ENCODE peak calls at places on chromosomes 13 and 19, in six cellular contexts. One of them, this sample, is unnamed.

GRCh38 chr13:111861766-111862366 is 205.1 kb upstream of the SOX1 start:
- DNase-seq in H1: peak
- DNase-seq in trophoblast cell: no peak
- DNase-seq in IMR-90: no peak
- DNase-seq in H9: no peak
- DNase-seq in mesenchymal stem cell: no peak
- DNase-seq in this sample: no peak

GRCh38 chr19:43773725-43774102 is 7.1 kb downstream of the KCNN4 start:
- DNase-seq in IMR-90: no peak
- DNase-seq in trophoblast cell: no peak
- DNase-seq in H1: no peak
- DNase-seq in H9: no peak
- DNase-seq in mesenchymal stem cell: no peak
- DNase-seq in this sample: no peak

GRCh38 chr19:38736036-38736412 is 8.2 kb downstream of the CAPN12 start:
- DNase-seq in trophoblast cell: peak
- DNase-seq in IMR-90: no peak
- DNase-seq in H9: peak
- DNase-seq in mesenchymal stem cell: peak
- DNase-seq in H1: peak
- DNase-seq in this sample: no peak

GRCh38 chr13:35894636-35895035 is 236.5 kb downstream of the DCLK1 start:
- DNase-seq in H9: no peak
- DNase-seq in H1: no peak
- DNase-seq in mesenchymal stem cell: no peak
- DNase-seq in IMR-90: peak
- DNase-seq in trophoblast cell: no peak
- DNase-seq in this sample: no peak

GRCh38 chr13:65656740-65657329 is 1573.3 kb downstream of the PCDH9 start:
- DNase-seq in H9: no peak
- DNase-seq in H1: no peak
- DNase-seq in trophoblast cell: no peak
- DNase-seq in mesenchymal stem cell: peak
- DNase-seq in IMR-90: peak
- DNase-seq in this sample: no peak

GRCh38 chr13:100304241-100304640 is 215.3 kb downstream of the PCCA start:
- DNase-seq in H9: no peak
- DNase-seq in H1: no peak
- DNase-seq in mesenchymal stem cell: no peak
- DNase-seq in trophoblast cell: no peak
- DNase-seq in IMR-90: no peak
- DNase-seq in this sample: no peak

GRCh38 chr19:39677931-39678889 is 22.5 kb downstream of the LGALS16 start:
- DNase-seq in H1: no peak
- DNase-seq in mesenchymal stem cell: no peak
- DNase-seq in H9: no peak
- DNase-seq in trophoblast cell: no peak
- DNase-seq in IMR-90: peak
- DNase-seq in this sample: no peak

GRCh38 chr13:23724196-23724970 is 154.2 kb downstream of the TNFRSF19 start:
- DNase-seq in IMR-90: peak
- DNase-seq in H1: no peak
- DNase-seq in trophoblast cell: no peak
- DNase-seq in mesenchymal stem cell: no peak
- DNase-seq in H9: no peak
- DNase-seq in this sample: no peak

GRCh38 chr13:28805193-28805819 is 14.8 kb upstream of the MTUS2 start:
- DNase-seq in mesenchymal stem cell: no peak
- DNase-seq in trophoblast cell: peak
- DNase-seq in H1: peak
- DNase-seq in IMR-90: no peak
- DNase-seq in H9: peak
- DNase-seq in this sample: no peak

GRCh38 chr19:36819130-36819630 is 19.0 kb downstream of the ZNF790 start:
- DNase-seq in H9: no peak
- DNase-seq in IMR-90: no peak
- DNase-seq in trophoblast cell: no peak
- DNase-seq in H1: no peak
- DNase-seq in mesenchymal stem cell: peak
- DNase-seq in this sample: no peak

GRCh38 chr13:49616688-49617065 is 11.6 kb upstream of the ARL11 start:
- DNase-seq in mesenchymal stem cell: no peak
- DNase-seq in H1: no peak
- DNase-seq in IMR-90: no peak
- DNase-seq in H9: no peak
- DNase-seq in trophoblast cell: no peak
- DNase-seq in this sample: no peak

GRCh38 chr19:56900573-56901097 is 60.1 kb upstream of the PEG3 start:
- DNase-seq in H1: no peak
- DNase-seq in mesenchymal stem cell: no peak
- DNase-seq in trophoblast cell: no peak
- DNase-seq in H9: no peak
- DNase-seq in IMR-90: no peak
- DNase-seq in this sample: no peak

GRCh38 chr13:33349314-33349995 is 63.9 kb upstream of the STARD13 start:
- DNase-seq in H9: peak
- DNase-seq in H1: no peak
- DNase-seq in trophoblast cell: no peak
- DNase-seq in mesenchymal stem cell: peak
- DNase-seq in IMR-90: no peak
- DNase-seq in this sample: peak

GRCh38 chr19:46080561-46080960 is 39.8 kb upstream of the IGFL4 start:
- DNase-seq in H9: no peak
- DNase-seq in IMR-90: peak
- DNase-seq in mesenchymal stem cell: peak
- DNase-seq in H1: no peak
- DNase-seq in trophoblast cell: no peak
- DNase-seq in this sample: no peak

GRCh38 chr13:52899206-52899605 is 50.8 kb upstream of the PCDH8 start:
- DNase-seq in mesenchymal stem cell: no peak
- DNase-seq in H9: no peak
- DNase-seq in H1: no peak
- DNase-seq in IMR-90: no peak
- DNase-seq in trophoblast cell: no peak
- DNase-seq in this sample: no peak

GRCh38 chr13:43348397-43348796 is 325.0 kb downstream of the DNAJC15 start:
- DNase-seq in trophoblast cell: no peak
- DNase-seq in IMR-90: peak
- DNase-seq in mesenchymal stem cell: no peak
- DNase-seq in H1: no peak
- DNase-seq in H9: no peak
- DNase-seq in this sample: no peak

GRCh38 chr13:109698779-109699178 is 87.6 kb downstream of the IRS2 start:
- DNase-seq in H1: no peak
- DNase-seq in mesenchymal stem cell: peak
- DNase-seq in IMR-90: peak
- DNase-seq in trophoblast cell: no peak
- DNase-seq in H9: no peak
- DNase-seq in this sample: no peak

GRCh38 chr19:1446713-1447564 is 3.0 kb upstream of the APC2 start:
- DNase-seq in H9: peak
- DNase-seq in H1: peak
- DNase-seq in mesenchymal stem cell: no peak
- DNase-seq in trophoblast cell: no peak
- DNase-seq in IMR-90: no peak
- DNase-seq in this sample: no peak

GRCh38 chr19:5644051-5644450 is 21.2 kb downstream of the SAFB start:
- DNase-seq in H9: no peak
- DNase-seq in mesenchymal stem cell: no peak
- DNase-seq in H1: no peak
- DNase-seq in IMR-90: peak
- DNase-seq in trophoblast cell: no peak
- DNase-seq in this sample: no peak

GRCh38 chr19:53545271-53546065 is 7.5 kb downstream of the ZNF331 start:
- DNase-seq in IMR-90: peak
- DNase-seq in H1: no peak
- DNase-seq in trophoblast cell: peak
- DNase-seq in mesenchymal stem cell: peak
- DNase-seq in H9: no peak
- DNase-seq in this sample: no peak

GRCh38 chr13:89407357-89407756 is 1736.2 kb downstream of the SLITRK5 start:
- DNase-seq in H9: no peak
- DNase-seq in H1: no peak
- DNase-seq in mesenchymal stem cell: no peak
- DNase-seq in trophoblast cell: no peak
- DNase-seq in IMR-90: no peak
- DNase-seq in this sample: no peak

GRCh38 chr19:49071860-49072547 is 495 bp downstream of the KCNA7 start:
- DNase-seq in trophoblast cell: no peak
- DNase-seq in mesenchymal stem cell: no peak
- DNase-seq in H9: peak
- DNase-seq in IMR-90: no peak
- DNase-seq in H1: peak
- DNase-seq in this sample: peak

GRCh38 chr13:111929036-111929616 is 137.8 kb upstream of the SOX1 start:
- DNase-seq in H1: no peak
- DNase-seq in IMR-90: no peak
- DNase-seq in mesenchymal stem cell: no peak
- DNase-seq in trophoblast cell: no peak
- DNase-seq in H9: peak
- DNase-seq in this sample: no peak

GRCh38 chr19:2727640-2727944 is 6.4 kb upstream of the DIRAS1 start:
- DNase-seq in IMR-90: no peak
- DNase-seq in trophoblast cell: peak
- DNase-seq in mesenchymal stem cell: no peak
- DNase-seq in H9: no peak
- DNase-seq in H1: no peak
- DNase-seq in this sample: no peak

GRCh38 chr19:15249912-15250634 is 17.8 kb upstream of the EPHX3 start:
- DNase-seq in mesenchymal stem cell: peak
- DNase-seq in H1: no peak
- DNase-seq in trophoblast cell: peak
- DNase-seq in H9: no peak
- DNase-seq in IMR-90: peak
- DNase-seq in this sample: no peak

GRCh38 chr13:101942535-101943157 is 459.2 kb downstream of the FGF14 start:
- DNase-seq in trophoblast cell: no peak
- DNase-seq in H1: no peak
- DNase-seq in H9: no peak
- DNase-seq in mesenchymal stem cell: no peak
- DNase-seq in IMR-90: no peak
- DNase-seq in this sample: no peak

GRCh38 chr19:977058-977464 is 7.1 kb upstream of the WDR18 start:
- DNase-seq in H9: no peak
- DNase-seq in H1: no peak
- DNase-seq in IMR-90: no peak
- DNase-seq in trophoblast cell: peak
- DNase-seq in mesenchymal stem cell: no peak
- DNase-seq in this sample: no peak

GRCh38 chr13:99218969-99219368 is 18.3 kb downstream of the UBAC2 start:
- DNase-seq in IMR-90: no peak
- DNase-seq in mesenchymal stem cell: no peak
- DNase-seq in H9: no peak
- DNase-seq in H1: no peak
- DNase-seq in trophoblast cell: no peak
- DNase-seq in this sample: no peak

GRCh38 chr13:105290596-105290995 is 1244.9 kb downstream of the EFNB2 start:
- DNase-seq in H9: no peak
- DNase-seq in IMR-90: no peak
- DNase-seq in mesenchymal stem cell: no peak
- DNase-seq in H1: no peak
- DNase-seq in trophoblast cell: no peak
- DNase-seq in this sample: no peak
- H3K14ac ChIP-seq in H9: no peak
- H3K14ac ChIP-seq in IMR-90: no peak
- H3K14ac ChIP-seq in mesenchymal stem cell: no peak
- H3K14ac ChIP-seq in H1: no peak
- H3K14ac ChIP-seq in trophoblast cell: no peak
- H3K14ac ChIP-seq in this sample: no peak

DNA sequence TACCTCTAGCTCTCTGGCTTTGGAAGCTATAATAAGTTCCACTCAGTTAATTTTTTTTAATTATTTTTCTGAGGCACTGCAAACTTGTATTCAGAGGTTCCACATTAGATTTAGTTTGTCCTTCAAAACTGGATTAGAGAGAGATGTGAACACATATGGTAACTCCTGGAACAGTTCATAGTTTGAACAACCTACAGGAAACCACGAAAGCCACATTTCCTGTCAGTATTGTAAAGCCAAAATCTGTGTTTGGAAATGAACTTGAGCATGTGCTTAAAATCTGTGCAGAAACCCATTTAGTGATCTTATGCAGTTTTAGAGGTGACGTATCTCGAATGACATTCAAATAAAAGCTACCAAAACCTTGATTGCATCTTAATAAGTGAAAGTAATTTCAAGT is 1952.0 kb downstream of the OLFM4 start:
- DNase-seq in H9: no peak
- DNase-seq in H1: no peak
- DNase-seq in mesenchymal stem cell: peak
- DNase-seq in trophoblast cell: no peak
- DNase-seq in IMR-90: no peak
- DNase-seq in this sample: no peak
- H3K14ac ChIP-seq in H9: no peak
- H3K14ac ChIP-seq in H1: no peak
- H3K14ac ChIP-seq in mesenchymal stem cell: no peak
- H3K14ac ChIP-seq in trophoblast cell: no peak
- H3K14ac ChIP-seq in IMR-90: no peak
- H3K14ac ChIP-seq in this sample: no peak

GRCh38 chr13:57311009-57311586 is 144.1 kb downstream of the PRR20E start:
- DNase-seq in trophoblast cell: no peak
- DNase-seq in H9: peak
- DNase-seq in IMR-90: no peak
- DNase-seq in H1: peak
- DNase-seq in mesenchymal stem cell: no peak
- DNase-seq in this sample: peak
- H3K14ac ChIP-seq in trophoblast cell: no peak
- H3K14ac ChIP-seq in H9: no peak
- H3K14ac ChIP-seq in IMR-90: no peak
- H3K14ac ChIP-seq in H1: no peak
- H3K14ac ChIP-seq in mesenchymal stem cell: no peak
- H3K14ac ChIP-seq in this sample: no peak

GRCh38 chr19:6826281-6826920 is 53.9 kb downstream of the VAV1 start:
- DNase-seq in H9: no peak
- DNase-seq in H1: no peak
- DNase-seq in trophoblast cell: no peak
- DNase-seq in mesenchymal stem cell: no peak
- DNase-seq in IMR-90: no peak
- DNase-seq in this sample: no peak
- H3K14ac ChIP-seq in H9: no peak
- H3K14ac ChIP-seq in H1: no peak
- H3K14ac ChIP-seq in trophoblast cell: no peak
- H3K14ac ChIP-seq in mesenchymal stem cell: no peak
- H3K14ac ChIP-seq in IMR-90: no peak
- H3K14ac ChIP-seq in this sample: no peak

DNA sequence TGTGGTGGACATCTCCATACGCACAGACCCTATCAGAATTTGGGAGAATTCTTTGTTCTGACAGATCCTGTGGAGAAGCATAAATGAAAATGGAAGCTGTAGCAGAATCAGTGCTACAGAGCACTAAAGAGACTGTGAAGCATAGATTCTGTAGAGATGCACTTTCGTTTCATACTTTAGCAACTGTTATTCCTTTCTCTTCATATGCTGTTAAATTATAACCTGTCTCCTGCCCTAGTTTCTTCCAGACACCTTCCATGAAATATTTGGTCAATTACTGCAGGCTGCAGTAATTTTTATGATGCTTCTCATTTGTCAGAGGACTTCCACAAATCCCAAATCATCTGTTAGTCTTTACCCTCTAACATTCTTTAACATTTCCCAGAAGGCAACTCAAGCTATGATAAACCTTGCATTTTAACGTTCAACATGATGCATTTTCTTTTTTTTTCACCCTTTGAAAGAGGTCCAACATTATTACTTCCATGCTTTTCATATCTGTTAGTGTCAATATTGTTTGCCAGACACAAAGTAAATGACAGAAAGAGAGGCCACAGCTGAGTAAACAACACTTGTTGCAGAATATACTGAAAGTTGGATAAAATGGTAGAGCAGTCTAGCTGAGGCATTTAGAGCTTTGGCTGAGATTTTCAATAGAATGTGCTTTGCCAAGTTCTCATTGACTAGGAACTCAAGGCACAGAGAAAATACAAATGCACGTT is 412.7 kb downstream of the LMO7 start:
- DNase-seq in H1: no peak
- DNase-seq in IMR-90: no peak
- DNase-seq in trophoblast cell: no peak
- DNase-seq in mesenchymal stem cell: no peak
- DNase-seq in H9: no peak
- DNase-seq in this sample: no peak
- H3K14ac ChIP-seq in H1: no peak
- H3K14ac ChIP-seq in IMR-90: no peak
- H3K14ac ChIP-seq in trophoblast cell: no peak
- H3K14ac ChIP-seq in mesenchymal stem cell: no peak
- H3K14ac ChIP-seq in H9: no peak
- H3K14ac ChIP-seq in this sample: no peak

This sample was measured in neuronal stem cell.